ENCODE peak calls at places on chromosomes 2 and 18, in four cellular contexts. One of them, this sample, is unnamed.

GRCh38 chr18:63098014-63098981 is 221.3 kb downstream of the BCL2 start:
- DNase-seq in tibial nerve: no peak
- DNase-seq in H1: no peak
- DNase-seq in adrenal gland: no peak
- DNase-seq in this sample: no peak

GRCh38 chr2:85152895-85153294 is 19.7 kb downstream of the TCF7L1 start:
- DNase-seq in adrenal gland: no peak
- DNase-seq in H1: no peak
- DNase-seq in tibial nerve: no peak
- DNase-seq in this sample: no peak

GRCh38 chr2:135547311-135547710 is 16.0 kb downstream of the R3HDM1 start:
- DNase-seq in H1: no peak
- DNase-seq in tibial nerve: no peak
- DNase-seq in adrenal gland: no peak
- DNase-seq in this sample: no peak

GRCh38 chr2:68646303-68646702 is 2.9 kb downstream of the PROKR1 start:
- DNase-seq in H1: no peak
- DNase-seq in adrenal gland: no peak
- DNase-seq in tibial nerve: no peak
- DNase-seq in this sample: no peak

GRCh38 chr2:65487404-65487803 is 55.0 kb upstream of the SPRED2 start:
- DNase-seq in adrenal gland: no peak
- DNase-seq in tibial nerve: no peak
- DNase-seq in H1: no peak
- DNase-seq in this sample: no peak

GRCh38 chr2:99399795-99400194 is 62.6 kb downstream of the EIF5B start:
- DNase-seq in H1: no peak
- DNase-seq in adrenal gland: no peak
- DNase-seq in tibial nerve: no peak
- DNase-seq in this sample: no peak

GRCh38 chr2:236295481-236295880 is 31.3 kb upstream of the ASB18 start:
- DNase-seq in tibial nerve: no peak
- DNase-seq in adrenal gland: no peak
- DNase-seq in H1: no peak
- DNase-seq in this sample: no peak

GRCh38 chr2:164335947-164336346 is 285.3 kb downstream of the GRB14 start:
- DNase-seq in tibial nerve: no peak
- DNase-seq in adrenal gland: no peak
- DNase-seq in H1: no peak
- DNase-seq in this sample: no peak

GRCh38 chr18:45361148-45361851 is 254.0 kb upstream of the SLC14A2 start:
- DNase-seq in tibial nerve: no peak
- DNase-seq in H1: no peak
- DNase-seq in adrenal gland: no peak
- DNase-seq in this sample: no peak

GRCh38 chr18:44742741-44743311 is 62.1 kb downstream of the SETBP1 start:
- DNase-seq in tibial nerve: peak
- DNase-seq in H1: no peak
- DNase-seq in adrenal gland: peak
- DNase-seq in this sample: no peak

GRCh38 chr2:46074501-46074900 is 222.7 kb upstream of the EPAS1 start:
- DNase-seq in adrenal gland: no peak
- DNase-seq in H1: no peak
- DNase-seq in tibial nerve: no peak
- DNase-seq in this sample: no peak

GRCh38 chr2:239085201-239085992 is 237.5 kb downstream of the TWIST2 start:
- DNase-seq in tibial nerve: no peak
- DNase-seq in H1: no peak
- DNase-seq in adrenal gland: no peak
- DNase-seq in this sample: no peak

GRCh38 chr2:33134086-33134763 is 187.5 kb downstream of the LTBP1 start:
- DNase-seq in tibial nerve: peak
- DNase-seq in H1: no peak
- DNase-seq in adrenal gland: peak
- DNase-seq in this sample: peak

GRCh38 chr2:105804266-105804665 is 59.6 kb downstream of the NCK2 start:
- DNase-seq in H1: no peak
- DNase-seq in adrenal gland: no peak
- DNase-seq in tibial nerve: no peak
- DNase-seq in this sample: no peak

GRCh38 chr18:8745355-8746014 is 40.1 kb downstream of the MTCL1 start:
- DNase-seq in tibial nerve: no peak
- DNase-seq in adrenal gland: no peak
- DNase-seq in H1: no peak
- DNase-seq in this sample: no peak

GRCh38 chr2:58562281-58562680 is 321.2 kb upstream of the FANCL start:
- DNase-seq in H1: no peak
- DNase-seq in adrenal gland: no peak
- DNase-seq in tibial nerve: no peak
- DNase-seq in this sample: no peak

GRCh38 chr2:54618646-54619565 is 104.6 kb upstream of the EML6 start:
- DNase-seq in tibial nerve: no peak
- DNase-seq in adrenal gland: peak
- DNase-seq in H1: no peak
- DNase-seq in this sample: no peak

GRCh38 chr2:98269274-98269673 is 77.0 kb upstream of the CNGA3 start:
- DNase-seq in tibial nerve: no peak
- DNase-seq in adrenal gland: peak
- DNase-seq in H1: no peak
- DNase-seq in this sample: peak

GRCh38 chr18:75844102-75844604 is 416.6 kb upstream of the SMIM21 start:
- DNase-seq in adrenal gland: no peak
- DNase-seq in H1: no peak
- DNase-seq in tibial nerve: no peak
- DNase-seq in this sample: no peak

GRCh38 chr18:40984856-40985255 is 970.2 kb upstream of the PIK3C3 start:
- DNase-seq in tibial nerve: no peak
- DNase-seq in H1: no peak
- DNase-seq in adrenal gland: no peak
- DNase-seq in this sample: no peak

GRCh38 chr18:45686892-45687611 is 36.9 kb upstream of the SLC14A1 start:
- DNase-seq in tibial nerve: no peak
- DNase-seq in H1: no peak
- DNase-seq in adrenal gland: no peak
- DNase-seq in this sample: no peak

GRCh38 chr2:8593239-8593638 is 88.6 kb upstream of the ID2 start:
- DNase-seq in adrenal gland: no peak
- DNase-seq in tibial nerve: no peak
- DNase-seq in H1: no peak
- DNase-seq in this sample: no peak

GRCh38 chr2:190408538-190409271 is 550 bp downstream of the MFSD6 start:
- DNase-seq in adrenal gland: peak
- DNase-seq in H1: no peak
- DNase-seq in tibial nerve: no peak
- DNase-seq in this sample: peak

GRCh38 chr2:224869601-224870000 is 153.4 kb upstream of the CCDC195 start:
- DNase-seq in H1: no peak
- DNase-seq in tibial nerve: no peak
- DNase-seq in adrenal gland: no peak
- DNase-seq in this sample: no peak

GRCh38 chr2:16196687-16197503 is 256.5 kb downstream of the MYCN start:
- DNase-seq in H1: no peak
- DNase-seq in adrenal gland: no peak
- DNase-seq in tibial nerve: no peak
- DNase-seq in this sample: no peak

GRCh38 chr2:136527560-136527959 is 237.8 kb upstream of the THSD7B start:
- DNase-seq in adrenal gland: no peak
- DNase-seq in H1: no peak
- DNase-seq in tibial nerve: no peak
- DNase-seq in this sample: no peak

GRCh38 chr18:55448390-55448789 is 139.6 kb downstream of the TCF4 start:
- DNase-seq in adrenal gland: no peak
- DNase-seq in tibial nerve: no peak
- DNase-seq in H1: no peak
- DNase-seq in this sample: no peak

GRCh38 chr18:8045160-8045885 is 478.2 kb downstream of the PTPRM start:
- DNase-seq in adrenal gland: no peak
- DNase-seq in tibial nerve: no peak
- DNase-seq in H1: no peak
- DNase-seq in this sample: no peak

GRCh38 chr2:168478206-168478605 is 22.1 kb downstream of the CERS6 start:
- DNase-seq in H1: no peak
- DNase-seq in adrenal gland: no peak
- DNase-seq in tibial nerve: no peak
- DNase-seq in this sample: no peak

GRCh38 chr2:199329024-199329423 is 128.7 kb downstream of the SATB2 start:
- DNase-seq in H1: no peak
- DNase-seq in adrenal gland: no peak
- DNase-seq in tibial nerve: no peak
- DNase-seq in this sample: no peak

GRCh38 chr18:58449366-58449935 is 179.4 kb downstream of the ALPK2 start:
- DNase-seq in tibial nerve: no peak
- DNase-seq in adrenal gland: no peak
- DNase-seq in H1: no peak
- DNase-seq in this sample: peak

GRCh38 chr2:224369028-224369632 is 32.8 kb downstream of the FAM124B start:
- DNase-seq in H1: no peak
- DNase-seq in adrenal gland: peak
- DNase-seq in tibial nerve: no peak
- DNase-seq in this sample: peak

GRCh38 chr2:15889800-15890498 is 50.4 kb upstream of the MYCN start:
- DNase-seq in tibial nerve: no peak
- DNase-seq in adrenal gland: no peak
- DNase-seq in H1: no peak
- DNase-seq in this sample: no peak

GRCh38 chr2:202909394-202910192 is 1.9 kb downstream of the WDR12 start:
- DNase-seq in adrenal gland: no peak
- DNase-seq in H1: no peak
- DNase-seq in tibial nerve: no peak
- DNase-seq in this sample: no peak

GRCh38 chr2:202910687-202911086 is 786 bp downstream of the WDR12 start:
- DNase-seq in H1: no peak
- DNase-seq in adrenal gland: no peak
- DNase-seq in tibial nerve: no peak
- DNase-seq in this sample: no peak

GRCh38 chr2:202908186-202908585 is 3.3 kb downstream of the WDR12 start:
- DNase-seq in adrenal gland: no peak
- DNase-seq in H1: no peak
- DNase-seq in tibial nerve: no peak
- DNase-seq in this sample: no peak

GRCh38 chr2:202911203-202911512 is 315 bp downstream of the WDR12 start:
- DNase-seq in H1: no peak
- DNase-seq in adrenal gland: no peak
- DNase-seq in tibial nerve: no peak
- DNase-seq in this sample: no peak

DNA sequence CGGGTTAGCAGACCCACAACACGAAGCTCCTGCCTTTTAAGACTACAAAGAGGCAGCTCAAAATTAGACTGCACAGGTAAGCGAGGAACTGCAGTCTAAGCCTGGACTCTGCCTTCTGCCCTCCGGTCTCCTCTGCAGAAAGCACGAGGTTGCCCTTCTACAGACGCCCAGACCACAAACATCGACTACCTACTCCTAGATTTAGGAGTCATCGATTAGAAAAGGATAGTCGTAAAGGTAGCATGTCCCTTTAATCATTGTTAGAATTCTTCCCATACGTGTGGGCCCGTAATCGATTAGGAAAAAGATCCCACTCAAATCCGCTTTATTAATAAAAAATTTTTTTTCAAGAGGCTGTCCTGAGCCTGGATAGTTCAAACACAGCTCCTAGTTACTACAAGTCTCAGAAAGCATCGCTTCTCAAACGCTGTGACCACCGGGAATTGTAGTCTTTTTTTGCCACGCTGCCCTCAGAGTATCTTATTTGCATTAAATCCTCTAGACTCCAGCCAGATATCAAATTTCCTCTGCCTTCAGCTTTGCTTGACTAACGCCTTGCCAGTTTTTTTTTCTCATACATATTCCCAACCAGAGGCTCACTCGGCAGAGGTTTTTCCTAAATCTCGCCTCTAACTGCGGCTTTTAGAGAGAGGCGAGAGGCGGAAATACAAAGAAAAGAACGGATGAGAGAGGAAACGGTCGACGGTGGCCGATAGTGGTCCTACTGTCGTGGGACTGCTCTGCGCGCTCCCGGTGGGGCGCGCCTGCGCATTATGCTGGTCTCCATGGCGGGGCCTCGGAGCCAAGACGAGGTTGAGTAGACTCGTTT is at the start of the genes CARF and WDR12:
- DNase-seq in adrenal gland: peak
- DNase-seq in tibial nerve: peak
- DNase-seq in H1: peak
- DNase-seq in this sample: peak
- TF ChIP-seq POLR2A in adrenal gland: peak
- TF ChIP-seq POLR2A in tibial nerve: peak
- TF ChIP-seq POLR2A in H1: peak
- TF ChIP-seq POLR2A in this sample: peak

GRCh38 chr18:74291771-74292540 is at the start of gene CYB5A:
- DNase-seq in adrenal gland: peak
- DNase-seq in tibial nerve: peak
- DNase-seq in H1: peak
- DNase-seq in this sample: no peak
- TF ChIP-seq POLR2A in adrenal gland: no peak
- TF ChIP-seq POLR2A in tibial nerve: peak
- TF ChIP-seq POLR2A in H1: no peak
- TF ChIP-seq POLR2A in this sample: no peak

GRCh38 chr2:196066794-196067382 is 1.7 kb downstream of the DNAH7 start:
- DNase-seq in adrenal gland: no peak
- DNase-seq in tibial nerve: no peak
- DNase-seq in H1: no peak
- DNase-seq in this sample: no peak

GRCh38 chr2:196063773-196064172 is 4.9 kb downstream of the DNAH7 start:
- DNase-seq in adrenal gland: no peak
- DNase-seq in tibial nerve: no peak
- DNase-seq in H1: no peak
- DNase-seq in this sample: no peak

GRCh38 chr2:196073521-196073920 is 4.9 kb upstream of the DNAH7 start:
- DNase-seq in tibial nerve: no peak
- DNase-seq in adrenal gland: peak
- DNase-seq in H1: no peak
- DNase-seq in this sample: no peak

GRCh38 chr2:196068271-196069209 is at the start of gene DNAH7:
- DNase-seq in tibial nerve: peak
- DNase-seq in adrenal gland: peak
- DNase-seq in H1: peak
- DNase-seq in this sample: peak
- TF ChIP-seq POLR2A in tibial nerve: no peak
- TF ChIP-seq POLR2A in adrenal gland: no peak
- TF ChIP-seq POLR2A in H1: peak
- TF ChIP-seq POLR2A in this sample: peak

DNA sequence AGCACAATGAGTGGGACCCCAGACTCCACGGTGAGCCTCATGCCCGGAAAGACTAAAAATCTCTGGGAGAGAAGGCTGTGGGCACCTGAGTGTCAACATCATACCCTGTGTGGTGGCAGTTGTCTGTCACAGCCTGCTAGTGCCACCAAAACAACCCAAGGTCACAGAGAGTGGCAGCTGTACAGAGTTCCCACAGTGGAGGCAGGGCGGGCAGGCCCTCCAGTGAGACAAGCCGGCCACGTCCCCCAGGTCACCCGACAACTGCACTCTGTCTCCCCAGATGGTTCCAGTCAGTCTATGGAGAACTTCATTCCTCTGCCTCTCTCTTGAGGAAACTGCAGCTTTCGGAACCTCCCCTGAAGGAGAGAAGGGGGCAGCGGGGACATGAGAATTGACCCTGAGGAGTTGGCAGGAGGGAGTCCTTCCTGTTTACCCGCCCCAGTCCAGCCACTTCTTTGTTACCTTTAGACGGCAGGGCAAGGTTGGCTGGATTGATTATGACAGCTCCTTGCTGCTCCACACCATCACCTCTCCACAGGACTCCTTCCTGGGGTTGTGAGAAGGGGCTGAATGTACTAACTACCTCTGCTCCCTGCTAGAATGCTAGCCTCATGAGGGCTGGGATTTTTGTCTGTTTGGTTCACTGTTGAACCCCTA is 11.3 kb upstream of the FIGLA start:
- DNase-seq in tibial nerve: no peak
- DNase-seq in adrenal gland: no peak
- DNase-seq in H1: no peak
- DNase-seq in this sample: no peak
- TF ChIP-seq POLR2A in tibial nerve: no peak
- TF ChIP-seq POLR2A in adrenal gland: no peak
- TF ChIP-seq POLR2A in H1: no peak
- TF ChIP-seq POLR2A in this sample: no peak

This sample was measured in H54.